ENCODE peak calls at places on chromosome 12, in five cellular contexts. F, Q, K, X and Y are unnamed samples.

GRCh38 chr12:85509857-85510256 is 229.8 kb downstream of the ALX1 start:
- DNase-seq in F (no peak), Q (no peak), K (no peak), X (no peak), Y (no peak)

GRCh38 chr12:45468751-45469615 is 253.1 kb downstream of the ANO6 start:
- DNase-seq in Q (no peak), X (no peak), F (no peak), K (no peak), Y (no peak)

GRCh38 chr12:87670448-87670847 is 358.8 kb downstream of the C12orf50 start:
- DNase-seq in Q (no peak), K (no peak), X (no peak), F (no peak), Y (no peak)

GRCh38 chr12:41795066-41795465 is 349.6 kb downstream of the GXYLT1 start:
- DNase-seq in K (no peak), X (no peak), F (no peak), Q (no peak), Y (no peak)

GRCh38 chr12:92624236-92624635 is 78.6 kb upstream of the PLEKHG7 start:
- DNase-seq in Q (no peak), X (no peak), F (no peak), K (no peak), Y (no peak)

GRCh38 chr12:10031771-10032175 is 1.3 kb downstream of the CLEC9A start:
- DNase-seq in K (peak; percentile 70), Q (no peak), X (no peak), F (no peak), Y (peak; percentile 37)

GRCh38 chr12:30622509-30622908 is 73.2 kb downstream of the IPO8 start:
- DNase-seq in Q (no peak), F (no peak), K (peak; percentile 23), X (no peak), Y (no peak)

GRCh38 chr12:88194868-88195267 is 52.8 kb downstream of the TMTC3 start:
- DNase-seq in F (no peak), X (no peak), Q (no peak), K (no peak), Y (no peak)

GRCh38 chr12:6038160-6038559 is 86.3 kb downstream of the VWF start:
- DNase-seq in Q (peak; percentile 60), K (no peak), F (peak; percentile 74), X (no peak), Y (no peak)

GRCh38 chr12:112370156-112370555 is 12.1 kb downstream of the HECTD4 start:
- DNase-seq in X (no peak), Q (no peak), K (no peak), F (no peak), Y (no peak)

GRCh38 chr12:50246873-50247612 is 36.3 kb downstream of the LIMA1 start:
- DNase-seq in Q (peak; percentile 68), K (peak; percentile 87), F (peak; percentile 92), X (no peak), Y (peak; percentile 98)

GRCh38 chr12:24776856-24777255 is 172.0 kb downstream of the BCAT1 start:
- DNase-seq in Q (no peak), F (no peak), K (no peak), X (no peak), Y (no peak)

GRCh38 chr12:117854339-117855012 is 114.3 kb downstream of the KSR2 start:
- DNase-seq in F (peak; percentile 63), K (no peak), Q (no peak), X (peak; percentile 14), Y (peak; percentile 31)

GRCh38 chr12:115584156-115584555 is 693.3 kb downstream of the MED13L start:
- DNase-seq in Q (no peak), X (no peak), K (no peak), F (no peak), Y (no peak)

GRCh38 chr12:117339104-117339503 is 22.3 kb downstream of the NOS1 start:
- DNase-seq in Q (no peak), F (no peak), X (no peak), K (no peak), Y (no peak)

GRCh38 chr12:98574110-98574509 is 19.4 kb upstream of the SLC25A3 start:
- DNase-seq in X (no peak), Q (no peak), K (no peak), F (peak; percentile 49), Y (no peak)

GRCh38 chr12:2941524-2941923 is 17.7 kb upstream of the TEAD4 start:
- DNase-seq in F (no peak), Q (no peak), X (no peak), K (no peak), Y (no peak)

GRCh38 chr12:110677206-110677911 is 11.6 kb downstream of the HVCN1 start:
- DNase-seq in Q (no peak), X (no peak), K (no peak), F (no peak), Y (no peak)

GRCh38 chr12:56358836-56359532 is 923 bp downstream of the STAT2 start:
- DNase-seq in Q (peak; percentile 65), K (peak; percentile 71), X (no peak), F (no peak), Y (peak; percentile 66)

GRCh38 chr12:54390668-54391551 is 6.4 kb upstream of the ZNF385A start:
- DNase-seq in F (no peak), K (no peak), Q (no peak), X (peak; percentile 25), Y (no peak)

GRCh38 chr12:18424857-18425256 is 163.5 kb downstream of the PIK3C2G start:
- DNase-seq in X (no peak), F (no peak), Q (no peak), K (no peak), Y (no peak)

GRCh38 chr12:51972849-51973273 is 21.4 kb downstream of the ACVR1B start:
- DNase-seq in X (peak; percentile 37), K (no peak), Q (peak; percentile 64), F (no peak), Y (no peak)

GRCh38 chr12:132342322-132342721 is 12.9 kb upstream of the GALNT9 start:
- DNase-seq in Q (no peak), K (no peak), F (no peak), X (no peak), Y (no peak)

GRCh38 chr12:124563809-124564208 is 3.6 kb downstream of the NCOR2 start:
- DNase-seq in F (no peak), Q (no peak), K (no peak), X (no peak), Y (no peak)

GRCh38 chr12:51793201-51793600 is 55.3 kb downstream of the FIGNL2 start:
- DNase-seq in Q (no peak), F (no peak), X (no peak), K (peak; percentile 13), Y (no peak)

GRCh38 chr12:45130881-45131281 is 80.0 kb upstream of the DBX2 start:
- DNase-seq in X (peak; percentile 2), Q (peak; percentile 31), F (peak; percentile 41), K (peak; percentile 34), Y (peak; percentile 56)

GRCh38 chr12:9906888-9907287 is 25.3 kb downstream of the CLEC2A start:
- DNase-seq in X (no peak), K (no peak), F (no peak), Q (no peak), Y (no peak)

GRCh38 chr12:109387425-109388166 is 39.9 kb downstream of the MYO1H start:
- DNase-seq in X (no peak), K (no peak), F (no peak), Q (peak; percentile 24), Y (peak; percentile 32)

GRCh38 chr12:130524759-130525158 is 187.1 kb downstream of the PIWIL1 start:
- DNase-seq in Q (no peak), X (no peak), F (no peak), K (no peak), Y (no peak)

GRCh38 chr12:13918883-13919282 is 62.5 kb downstream of the GRIN2B start:
- DNase-seq in K (no peak), X (no peak), Q (no peak), F (no peak), Y (no peak)

GRCh38 chr12:89828575-89828974 is 119.9 kb upstream of the ATP2B1 start:
- DNase-seq in X (no peak), K (no peak), F (no peak), Q (no peak), Y (no peak)

GRCh38 chr12:48296586-48297396 is 53.9 kb downstream of the ZNF641 start:
- DNase-seq in Q (peak; percentile 58), K (peak; percentile 10), X (no peak), F (peak; percentile 83), Y (peak; percentile 36)